ENCODE peak calls at places on chromosomes 6 and 20, in six cellular contexts. H, J, Z, G, L and V are unnamed samples.

GRCh38 chr6:158758464-158758863 is 60.7 kb downstream of the EZR start:
- DNase-seq in H (peak), J (peak), Z (peak), G (no peak), L (no peak), V (no peak)

GRCh38 chr20:53942121-53942816 is 128.1 kb downstream of the BCAS1 start:
- DNase-seq in H (peak), J (peak), Z (no peak), G (no peak), L (no peak), V (no peak)

GRCh38 chr6:158718431-158719126 is 68.7 kb downstream of the SYTL3 start:
- DNase-seq in H (peak), J (no peak), Z (peak), G (peak), L (no peak), V (peak)

GRCh38 chr6:36340671-36341454 is 4.2 kb upstream of the BNIP5 start:
- DNase-seq in H (peak), J (peak), Z (peak), G (peak), L (peak), V (peak)

GRCh38 chr6:166488701-166489100 is 97.8 kb downstream of the RAMACL start:
- DNase-seq in H (no peak), J (no peak), Z (no peak), G (peak), L (no peak), V (no peak)

GRCh38 chr6:89002523-89002922 is 39.1 kb upstream of the RNGTT start:
- DNase-seq in H (no peak), J (no peak), Z (no peak), G (no peak), L (no peak), V (no peak)

GRCh38 chr20:62550087-62550565 is 74.3 kb upstream of the GATA5 start:
- DNase-seq in H (peak), J (peak), Z (no peak), G (no peak), L (no peak), V (no peak)

GRCh38 chr6:152952045-152952444 is 30.8 kb downstream of the FBXO5 start:
- DNase-seq in H (no peak), J (no peak), Z (no peak), G (no peak), L (no peak), V (no peak)

GRCh38 chr6:138987643-138988468 is at the start of gene REPS1:
- DNase-seq in H (peak), J (peak), Z (peak), G (peak), L (peak), V (peak)